ENCODE peak calls at places on chromosomes 2 and 18, in six cellular contexts. U is esophagus squamous epithelium, C is K562, Z is body of pancreas, B is esophagus muscularis mucosa, J is breast epithelium. I is an unnamed sample. For H3K4me1, the result is how much of the 10 kb centered on the place peaks cover.

GRCh38 chr2:52810460-52810859 is 957.1 kb upstream of the CHAC2 start:
- DNase-seq in U (no peak), B (no peak), Z (no peak), J (no peak), C (no peak), I (no peak)

GRCh38 chr18:13570856-13571495 is 155.4 kb downstream of the FAM210A start:
- DNase-seq in J (no peak), Z (no peak), B (no peak), U (no peak), C (no peak), I (no peak)

GRCh38 chr2:50851891-50852290 is 180.0 kb downstream of the NRXN1 start:
- DNase-seq in C (no peak), B (no peak), U (no peak), Z (no peak), J (no peak), I (no peak)

GRCh38 chr2:6692061-6692460 is 173.6 kb downstream of the CMPK2 start:
- DNase-seq in J (no peak), B (no peak), C (no peak), Z (no peak), U (no peak), I (no peak)

GRCh38 chr2:234556848-234557573 is 60.1 kb upstream of the ARL4C start:
- DNase-seq in Z (peak), C (no peak), U (no peak), B (no peak), J (no peak), I (no peak)

GRCh38 chr2:71995067-71995665 is 152.5 kb downstream of the CYP26B1 start:
- DNase-seq in J (no peak), U (no peak), C (no peak), Z (no peak), B (no peak), I (no peak)

GRCh38 chr2:60826126-60826525 is 55.2 kb upstream of the REL start:
- DNase-seq in J (no peak), Z (no peak), B (no peak), U (no peak), C (no peak), I (no peak)

GRCh38 chr2:863732-864450 is 86.8 kb upstream of the SNTG2 start:
- DNase-seq in U (no peak), Z (no peak), C (no peak), J (no peak), B (no peak), I (no peak)

GRCh38 chr2:1664698-1665097 is 79.6 kb downstream of the PXDN start:
- DNase-seq in C (no peak), Z (no peak), B (no peak), J (no peak), U (no peak), I (no peak)

GRCh38 chr2:10460366-10460796 is 12.3 kb upstream of the ODC1 start:
- DNase-seq in Z (no peak), U (no peak), J (no peak), C (no peak), B (no peak), I (no peak)

GRCh38 chr18:31931163-31931885 is 11.6 kb downstream of the TRAPPC8 start:
- DNase-seq in B (no peak), J (no peak), Z (no peak), C (no peak), U (no peak), I (peak)

GRCh38 chr2:200703132-200703925 is 108.4 kb upstream of the BZW1 start:
- DNase-seq in B (no peak), Z (peak), J (no peak), U (no peak), C (no peak), I (peak)

GRCh38 chr2:100936070-100936741 is 65.9 kb upstream of the RPL31 start:
- DNase-seq in Z (no peak), J (no peak), U (no peak), C (no peak), B (no peak), I (no peak)

GRCh38 chr2:112821142-112821541 is 15.4 kb downstream of the IL1B start:
- DNase-seq in B (no peak), U (no peak), J (no peak), C (no peak), Z (no peak), I (no peak)
- TF ChIP-seq POLR2A in B (no peak), U (no peak), J (no peak), C (no peak), Z (no peak), I (no peak)

GRCh38 chr2:106140091-106140490 is 54.0 kb downstream of the UXS1 start:
- DNase-seq in B (no peak), J (no peak), C (no peak), Z (no peak), U (no peak), I (no peak)
- H3K4me1 ChIP-seq in B (under half), J (under half), C (under half), Z (under half), U (under half), I (under half)

GRCh38 chr2:84942964-84943421 is 28.0 kb upstream of the KCMF1 start:
- DNase-seq in U (no peak), B (no peak), Z (no peak), C (no peak), J (no peak), I (no peak)
- H3K4me3 ChIP-seq in U (no peak), B (no peak), Z (no peak), C (no peak), J (no peak), I (no peak)

DNA sequence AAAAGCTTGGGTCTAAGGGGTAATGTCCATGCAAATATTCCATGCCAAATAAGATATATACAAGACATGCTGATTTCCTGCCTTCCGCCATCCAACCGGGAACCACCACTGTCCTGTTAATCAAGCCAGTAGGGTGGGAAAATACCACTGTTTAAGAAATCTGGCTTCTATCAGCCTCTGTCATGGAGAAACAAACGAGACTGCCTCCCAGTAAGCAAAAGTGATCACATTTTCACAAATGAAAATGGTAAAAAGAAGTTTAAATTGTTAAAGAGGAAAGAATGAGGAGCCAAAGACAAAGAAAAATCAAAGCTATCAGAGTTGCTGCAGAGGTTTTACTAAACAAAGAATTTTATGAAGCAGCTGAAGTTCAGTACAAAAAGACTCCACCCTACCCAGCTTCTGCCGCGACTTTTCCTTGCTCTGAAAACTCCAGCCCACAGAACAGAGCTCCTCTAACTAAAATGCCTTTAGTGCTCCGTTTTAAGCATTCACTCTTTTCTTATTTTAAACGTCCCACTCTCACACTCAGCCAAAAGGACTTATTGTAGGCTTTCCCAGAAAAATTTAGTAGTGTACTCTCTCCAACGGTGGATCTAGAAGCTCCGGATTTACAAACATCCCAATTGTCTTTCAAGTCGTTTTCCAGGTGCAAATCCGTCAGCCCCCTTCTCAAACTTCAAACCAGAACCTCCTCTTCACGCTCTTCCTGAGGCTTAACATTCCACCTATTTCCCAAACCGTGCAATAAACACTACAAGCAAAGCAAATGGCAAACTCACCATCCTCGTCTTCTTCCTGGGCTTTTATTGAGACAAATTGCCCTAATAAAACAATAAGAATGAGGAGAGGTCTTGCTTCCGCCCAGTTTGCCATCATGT is 595 bp downstream of the COL5A2 start:
- DNase-seq in J (no peak), Z (no peak), B (no peak), U (no peak), C (no peak), I (peak)
- TF ChIP-seq POLR2A in J (no peak), Z (no peak), B (no peak), U (no peak), C (no peak), I (no peak)

GRCh38 chr2:203732072-203732952 is 25.9 kb downstream of the CD28 start:
- DNase-seq in C (no peak), Z (no peak), U (no peak), J (no peak), B (no peak), I (no peak)
- H3K4me1 ChIP-seq in C (under half), Z (under half), U (under half), J (under half), B (under half), I (under half)

GRCh38 chr2:237474511-237474911 is 12.5 kb upstream of the MLPH start:
- DNase-seq in C (no peak), Z (peak), U (no peak), J (no peak), B (no peak), I (peak)
- H3K4me3 ChIP-seq in C (peak), Z (no peak), U (peak), J (peak), B (peak), I (no peak)

GRCh38 chr2:237254911-237255578 is 158.9 kb downstream of the COL6A3 start:
- DNase-seq in C (no peak), U (no peak), B (no peak), J (no peak), Z (no peak), I (no peak)
- TF ChIP-seq POLR2A in C (no peak), U (no peak), B (no peak), J (no peak), Z (no peak), I (no peak)

GRCh38 chr2:113694438-113694837 is 62.0 kb downstream of the SLC35F5 start:
- DNase-seq in J (no peak), B (peak), U (no peak), C (no peak), Z (no peak), I (no peak)

GRCh38 chr2:113697516-113697915 is 58.9 kb downstream of the SLC35F5 start:
- DNase-seq in Z (no peak), J (no peak), C (no peak), B (no peak), U (no peak), I (no peak)

DNA sequence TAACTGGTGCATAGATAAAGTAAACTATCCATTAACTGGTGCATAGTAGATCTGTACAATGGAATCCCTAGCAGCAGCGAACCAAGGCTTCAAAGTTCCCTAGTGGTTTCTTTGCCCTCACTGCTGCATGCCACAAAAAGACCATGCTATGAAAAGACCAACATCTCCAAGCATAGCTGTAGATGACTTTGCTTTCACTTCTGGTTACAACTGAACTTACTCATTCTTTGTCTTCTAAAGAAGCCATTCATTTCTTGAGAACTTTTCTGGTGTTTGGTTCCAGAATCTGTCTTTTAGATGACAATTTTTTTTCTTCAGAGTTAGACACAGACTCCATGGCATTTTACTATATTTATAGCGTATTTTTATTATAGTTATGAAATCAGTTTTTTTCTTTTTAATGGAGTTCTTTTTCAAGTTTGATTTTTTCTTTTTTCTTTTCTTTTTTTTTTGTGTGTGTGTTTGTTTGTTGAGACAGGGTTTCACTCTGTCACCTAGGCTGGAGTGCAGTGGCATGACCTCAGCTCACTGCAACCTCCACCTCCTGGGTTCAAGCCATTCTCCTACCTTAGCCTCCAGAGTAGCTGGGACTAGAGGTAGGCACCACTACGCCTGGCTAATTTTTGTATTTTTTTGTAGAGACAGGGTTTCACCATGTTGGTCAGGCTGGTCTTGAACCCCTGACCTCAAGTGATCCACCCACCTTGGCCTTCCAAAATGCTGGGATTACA is 63.6 kb downstream of the SLC35F5 start:
- DNase-seq in Z (no peak), C (no peak), J (no peak), U (no peak), B (peak), I (no peak)
- H3K4me1 ChIP-seq in Z (under half), C (under half), J (under half), U (under half), B (under half), I (under half)

DNA sequence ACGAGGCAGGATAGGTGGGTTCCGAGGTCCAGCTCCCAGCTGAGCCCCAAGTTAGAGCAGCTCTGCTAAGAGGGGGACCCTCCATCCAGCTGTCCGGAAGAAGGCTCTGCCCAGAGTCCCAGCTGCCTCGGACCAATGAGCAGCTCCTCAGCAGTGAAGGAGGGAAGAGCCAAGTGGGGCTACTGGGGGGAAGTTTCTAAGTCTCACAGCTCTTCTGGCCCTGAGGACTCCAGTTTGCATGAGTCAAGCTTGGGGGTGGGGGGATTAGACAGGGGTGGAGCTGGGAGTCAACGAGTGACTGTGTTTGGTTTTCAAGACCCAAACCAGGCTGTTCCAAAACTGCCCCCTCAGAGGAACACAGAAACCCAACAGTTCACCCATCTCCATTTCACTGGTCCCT is 101.0 kb downstream of the TNS1 start:
- DNase-seq in Z (no peak), J (no peak), C (no peak), B (no peak), U (no peak), I (peak)
- H3K4me3 ChIP-seq in Z (no peak), J (no peak), C (no peak), B (peak), U (peak), I (no peak)

I was measured in adrenal gland.